ENCODE peak calls at places on chromosome 11, in seven cellular contexts. One of them, this sample, is unnamed.

GRCh38 chr11:15976433-15977045 is 379.8 kb downstream of the SOX6 start:
- DNase-seq in upper lobe of left lung: no peak
- DNase-seq in GM12878: no peak
- DNase-seq in stomach: no peak
- DNase-seq in H1: no peak
- DNase-seq in K562: no peak
- DNase-seq in sigmoid colon: no peak
- DNase-seq in this sample: no peak

GRCh38 chr11:9754041-9754471 is 90.2 kb downstream of the SWAP70 start:
- DNase-seq in upper lobe of left lung: no peak
- DNase-seq in GM12878: no peak
- DNase-seq in K562: no peak
- DNase-seq in H1: no peak
- DNase-seq in stomach: no peak
- DNase-seq in sigmoid colon: no peak
- DNase-seq in this sample: no peak

GRCh38 chr11:43486141-43486540 is 127.4 kb downstream of the TTC17 start:
- DNase-seq in sigmoid colon: no peak
- DNase-seq in K562: no peak
- DNase-seq in H1: no peak
- DNase-seq in stomach: no peak
- DNase-seq in upper lobe of left lung: no peak
- DNase-seq in GM12878: no peak
- DNase-seq in this sample: no peak

GRCh38 chr11:8290122-8290810 is 26.6 kb upstream of the LMO1 start:
- DNase-seq in stomach: no peak
- DNase-seq in sigmoid colon: peak
- DNase-seq in K562: no peak
- DNase-seq in GM12878: no peak
- DNase-seq in H1: no peak
- DNase-seq in upper lobe of left lung: no peak
- DNase-seq in this sample: no peak

GRCh38 chr11:130001491-130002351 is 914 bp downstream of the PRDM10 start:
- DNase-seq in stomach: peak
- DNase-seq in K562: peak
- DNase-seq in sigmoid colon: peak
- DNase-seq in H1: no peak
- DNase-seq in upper lobe of left lung: peak
- DNase-seq in GM12878: no peak
- DNase-seq in this sample: peak

GRCh38 chr11:3046190-3046589 is 11.0 kb downstream of the CARS1 start:
- DNase-seq in GM12878: no peak
- DNase-seq in stomach: no peak
- DNase-seq in K562: no peak
- DNase-seq in sigmoid colon: no peak
- DNase-seq in H1: no peak
- DNase-seq in upper lobe of left lung: no peak
- DNase-seq in this sample: no peak

GRCh38 chr11:102528618-102529017 is 1.9 kb downstream of the MMP7 start:
- DNase-seq in upper lobe of left lung: no peak
- DNase-seq in sigmoid colon: no peak
- DNase-seq in K562: no peak
- DNase-seq in H1: no peak
- DNase-seq in GM12878: no peak
- DNase-seq in stomach: no peak
- DNase-seq in this sample: no peak

GRCh38 chr11:26188559-26188958 is 143.4 kb upstream of the ANO3 start:
- DNase-seq in GM12878: no peak
- DNase-seq in upper lobe of left lung: no peak
- DNase-seq in H1: no peak
- DNase-seq in K562: no peak
- DNase-seq in sigmoid colon: no peak
- DNase-seq in stomach: no peak
- DNase-seq in this sample: no peak

GRCh38 chr11:20030472-20030871 is 129.8 kb downstream of the DBX1 start:
- DNase-seq in sigmoid colon: no peak
- DNase-seq in stomach: no peak
- DNase-seq in K562: no peak
- DNase-seq in H1: no peak
- DNase-seq in upper lobe of left lung: no peak
- DNase-seq in GM12878: no peak
- DNase-seq in this sample: no peak

GRCh38 chr11:79294845-79295520 is 145.8 kb downstream of the TENM4 start:
- DNase-seq in upper lobe of left lung: no peak
- DNase-seq in sigmoid colon: no peak
- DNase-seq in K562: no peak
- DNase-seq in GM12878: no peak
- DNase-seq in stomach: peak
- DNase-seq in H1: no peak
- DNase-seq in this sample: no peak

GRCh38 chr11:106681435-106681834 is 336.8 kb downstream of the GUCY1A2 start:
- DNase-seq in H1: no peak
- DNase-seq in sigmoid colon: no peak
- DNase-seq in stomach: no peak
- DNase-seq in GM12878: no peak
- DNase-seq in K562: no peak
- DNase-seq in upper lobe of left lung: no peak
- DNase-seq in this sample: no peak

GRCh38 chr11:130675917-130676316 is 227.5 kb downstream of the ADAMTS15 start:
- DNase-seq in GM12878: no peak
- DNase-seq in upper lobe of left lung: no peak
- DNase-seq in K562: no peak
- DNase-seq in H1: no peak
- DNase-seq in sigmoid colon: no peak
- DNase-seq in stomach: no peak
- DNase-seq in this sample: no peak

GRCh38 chr11:58466293-58466692 is 24.3 kb upstream of the OR5B12 start:
- DNase-seq in GM12878: no peak
- DNase-seq in stomach: no peak
- DNase-seq in K562: no peak
- DNase-seq in upper lobe of left lung: no peak
- DNase-seq in H1: no peak
- DNase-seq in sigmoid colon: no peak
- DNase-seq in this sample: no peak

GRCh38 chr11:134207538-134208239 is 16.1 kb downstream of the NCAPD3 start:
- DNase-seq in sigmoid colon: no peak
- DNase-seq in GM12878: no peak
- DNase-seq in upper lobe of left lung: peak
- DNase-seq in H1: no peak
- DNase-seq in K562: no peak
- DNase-seq in stomach: peak
- DNase-seq in this sample: peak

GRCh38 chr11:84471501-84471900 is 1155.6 kb downstream of the DLG2 start:
- DNase-seq in K562: no peak
- DNase-seq in upper lobe of left lung: no peak
- DNase-seq in H1: no peak
- DNase-seq in stomach: no peak
- DNase-seq in sigmoid colon: no peak
- DNase-seq in GM12878: no peak
- DNase-seq in this sample: no peak

DNA sequence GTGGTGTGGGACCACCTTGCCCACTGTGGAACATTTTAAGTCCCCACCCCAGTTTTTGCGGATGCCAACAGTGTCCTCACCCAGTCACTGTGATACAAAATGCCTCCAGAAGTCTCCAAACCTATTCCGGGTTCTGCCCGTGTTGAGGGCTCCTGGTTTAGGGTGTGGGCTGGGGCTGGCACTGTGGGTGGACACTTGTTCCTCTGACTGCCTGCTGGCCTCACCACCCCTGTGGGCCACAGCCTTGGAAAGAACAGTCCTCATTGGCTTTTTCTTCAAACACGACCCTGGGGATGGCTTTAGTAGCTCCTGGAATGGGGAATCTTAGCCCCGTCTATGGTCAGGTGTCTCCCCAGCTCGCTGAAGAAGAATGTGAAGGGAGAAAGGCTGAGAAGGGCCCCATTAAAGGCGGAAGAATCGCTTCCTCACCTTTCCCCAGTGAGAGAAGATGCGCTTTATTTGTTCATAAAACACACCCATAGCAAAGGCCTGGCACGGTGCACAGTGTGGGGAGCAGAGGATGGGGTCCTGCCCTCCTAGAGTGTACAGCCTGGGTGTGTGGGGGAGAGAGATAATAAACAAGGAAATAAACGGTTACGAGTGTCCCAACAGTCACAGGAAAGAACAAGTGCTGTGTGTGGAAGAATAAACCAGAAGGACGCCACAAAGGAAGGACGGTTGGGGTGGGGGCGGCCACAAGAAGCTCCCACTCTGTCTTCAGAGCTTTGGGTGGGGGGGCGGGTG is 91.6 kb upstream of the SLC22A12 start:
- DNase-seq in upper lobe of left lung: no peak
- DNase-seq in GM12878: no peak
- DNase-seq in stomach: no peak
- DNase-seq in K562: no peak
- DNase-seq in H1: no peak
- DNase-seq in sigmoid colon: no peak
- DNase-seq in this sample: peak
- TF ChIP-seq POLR2AphosphoS5 in upper lobe of left lung: no peak
- TF ChIP-seq POLR2AphosphoS5 in GM12878: no peak
- TF ChIP-seq POLR2AphosphoS5 in stomach: no peak
- TF ChIP-seq POLR2AphosphoS5 in K562: no peak
- TF ChIP-seq POLR2AphosphoS5 in H1: no peak
- TF ChIP-seq POLR2AphosphoS5 in sigmoid colon: no peak
- TF ChIP-seq POLR2AphosphoS5 in this sample: no peak

GRCh38 chr11:117219455-117219854 is 12.4 kb downstream of the PCSK7 start:
- DNase-seq in stomach: no peak
- DNase-seq in upper lobe of left lung: no peak
- DNase-seq in GM12878: no peak
- DNase-seq in sigmoid colon: peak
- DNase-seq in H1: no peak
- DNase-seq in K562: no peak
- DNase-seq in this sample: peak

GRCh38 chr11:117219995-117220394 is 11.9 kb downstream of the PCSK7 start:
- DNase-seq in H1: no peak
- DNase-seq in sigmoid colon: peak
- DNase-seq in stomach: no peak
- DNase-seq in K562: peak
- DNase-seq in upper lobe of left lung: no peak
- DNase-seq in GM12878: no peak
- DNase-seq in this sample: no peak

GRCh38 chr11:117221775-117222517 is 9.9 kb downstream of the PCSK7 start:
- DNase-seq in sigmoid colon: peak
- DNase-seq in GM12878: no peak
- DNase-seq in stomach: peak
- DNase-seq in H1: no peak
- DNase-seq in K562: no peak
- DNase-seq in upper lobe of left lung: no peak
- DNase-seq in this sample: peak

GRCh38 chr11:117220568-117220967 is 11.3 kb downstream of the PCSK7 start:
- DNase-seq in sigmoid colon: peak
- DNase-seq in GM12878: no peak
- DNase-seq in stomach: no peak
- DNase-seq in K562: no peak
- DNase-seq in H1: no peak
- DNase-seq in upper lobe of left lung: no peak
- DNase-seq in this sample: no peak

GRCh38 chr11:117220999-117221774 is 10.7 kb downstream of the PCSK7 start:
- DNase-seq in GM12878: no peak
- DNase-seq in K562: no peak
- DNase-seq in H1: no peak
- DNase-seq in upper lobe of left lung: no peak
- DNase-seq in sigmoid colon: peak
- DNase-seq in stomach: no peak
- DNase-seq in this sample: peak
- TF ChIP-seq POLR2A in GM12878: no peak
- TF ChIP-seq POLR2A in K562: no peak
- TF ChIP-seq POLR2A in H1: no peak
- TF ChIP-seq POLR2A in upper lobe of left lung: no peak
- TF ChIP-seq POLR2A in sigmoid colon: no peak
- TF ChIP-seq POLR2A in stomach: no peak
- TF ChIP-seq POLR2A in this sample: peak

GRCh38 chr11:69121621-69122336 is 34.0 kb upstream of the SMIM38 start:
- DNase-seq in sigmoid colon: no peak
- DNase-seq in GM12878: no peak
- DNase-seq in K562: no peak
- DNase-seq in upper lobe of left lung: no peak
- DNase-seq in stomach: no peak
- DNase-seq in H1: no peak
- DNase-seq in this sample: no peak

GRCh38 chr11:69121021-69121420 is 34.7 kb upstream of the SMIM38 start:
- DNase-seq in sigmoid colon: no peak
- DNase-seq in upper lobe of left lung: no peak
- DNase-seq in H1: no peak
- DNase-seq in K562: no peak
- DNase-seq in GM12878: no peak
- DNase-seq in stomach: no peak
- DNase-seq in this sample: no peak

GRCh38 chr11:69123593-69124545 is 31.9 kb upstream of the SMIM38 start:
- DNase-seq in stomach: no peak
- DNase-seq in K562: no peak
- DNase-seq in GM12878: no peak
- DNase-seq in upper lobe of left lung: no peak
- DNase-seq in sigmoid colon: no peak
- DNase-seq in H1: no peak
- DNase-seq in this sample: no peak

GRCh38 chr11:69122337-69122641 is 33.4 kb upstream of the SMIM38 start:
- DNase-seq in GM12878: no peak
- DNase-seq in sigmoid colon: no peak
- DNase-seq in upper lobe of left lung: no peak
- DNase-seq in K562: no peak
- DNase-seq in H1: no peak
- DNase-seq in stomach: no peak
- DNase-seq in this sample: no peak

DNA sequence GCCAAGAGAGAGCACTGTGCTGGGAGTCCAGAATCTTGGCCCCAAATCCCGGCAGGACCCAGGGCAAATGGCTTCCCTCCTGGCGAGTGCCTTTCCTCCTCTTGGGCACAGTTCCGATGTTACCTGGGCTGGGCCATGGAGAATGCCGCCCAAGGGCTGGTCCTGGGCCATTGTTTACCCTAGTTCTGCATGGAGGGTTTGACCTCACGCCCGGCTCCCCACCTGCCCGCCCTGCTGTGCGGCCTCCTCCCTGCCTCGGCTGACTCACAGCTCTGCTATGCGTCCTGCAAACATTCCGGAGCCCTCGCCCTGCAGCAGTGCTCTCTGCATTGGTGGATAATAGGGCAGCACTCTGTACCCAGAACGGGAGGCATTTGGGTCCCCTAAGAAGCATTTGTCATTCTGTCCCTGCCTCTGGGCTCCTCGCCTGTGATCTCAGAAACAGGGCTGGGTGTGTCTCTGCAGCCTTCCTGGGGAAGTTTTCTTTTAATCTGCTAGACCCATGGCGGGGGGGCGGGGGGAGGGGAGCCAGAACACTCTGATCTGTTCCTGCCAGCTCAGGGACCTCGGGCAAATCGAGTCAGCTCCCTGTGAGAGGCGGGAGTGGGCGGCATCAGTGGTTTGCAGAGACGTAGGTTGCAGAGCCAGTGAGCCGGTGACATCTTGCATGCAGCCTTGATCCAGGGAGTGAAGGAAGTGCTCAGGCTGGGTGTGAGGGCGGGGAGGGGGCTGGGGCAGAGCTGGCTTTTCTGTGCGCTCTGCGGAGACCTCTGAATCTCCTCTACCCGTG is 32.9 kb upstream of the SMIM38 start:
- DNase-seq in upper lobe of left lung: peak
- DNase-seq in stomach: peak
- DNase-seq in sigmoid colon: no peak
- DNase-seq in K562: peak
- DNase-seq in H1: peak
- DNase-seq in GM12878: no peak
- DNase-seq in this sample: peak
- TF ChIP-seq EP300 in upper lobe of left lung: no peak
- TF ChIP-seq EP300 in stomach: no peak
- TF ChIP-seq EP300 in sigmoid colon: no peak
- TF ChIP-seq EP300 in K562: no peak
- TF ChIP-seq EP300 in H1: no peak
- TF ChIP-seq EP300 in GM12878: no peak
- TF ChIP-seq EP300 in this sample: peak

GRCh38 chr11:61524963-61525587 is 16.5 kb downstream of the LRRC10B start:
- DNase-seq in stomach: no peak
- DNase-seq in sigmoid colon: no peak
- DNase-seq in GM12878: no peak
- DNase-seq in H1: no peak
- DNase-seq in upper lobe of left lung: no peak
- DNase-seq in K562: no peak
- DNase-seq in this sample: no peak
- TF ChIP-seq POLR2AphosphoS5 in stomach: no peak
- TF ChIP-seq POLR2AphosphoS5 in sigmoid colon: no peak
- TF ChIP-seq POLR2AphosphoS5 in GM12878: no peak
- TF ChIP-seq POLR2AphosphoS5 in H1: no peak
- TF ChIP-seq POLR2AphosphoS5 in upper lobe of left lung: no peak
- TF ChIP-seq POLR2AphosphoS5 in K562: no peak
- TF ChIP-seq POLR2AphosphoS5 in this sample: no peak

This sample was measured in transverse colon.